ENCODE peak calls at places on chromosomes 3 and 15, in five cellular contexts. B, T, N, U and A are unnamed samples.
A peak's percentile ranks its signal among the peaks of the same experiment; 100 is the strongest.

GRCh38 chr3:159635047-159635641 is 353.5 kb upstream of the IL12A start:
- DNase-seq in U (no peak), B (no peak), T (peak; percentile 52), N (no peak), A (no peak)

GRCh38 chr3:50171540-50172301 is 16.6 kb downstream of the SEMA3F start:
- DNase-seq in B (no peak), U (no peak), T (no peak), N (no peak), A (no peak)

GRCh38 chr3:172034786-172035685 is 4.3 kb upstream of the FNDC3B start:
- DNase-seq in N (no peak), B (no peak), T (peak; percentile 60), U (no peak), A (no peak)

GRCh38 chr3:190902292-190902691 is 39.8 kb upstream of the GMNC start:
- DNase-seq in B (no peak), T (peak; percentile 33), N (no peak), U (no peak), A (no peak)

GRCh38 chr3:29887450-29887849 is 606.6 kb downstream of the RBMS3 start:
- DNase-seq in U (no peak), B (no peak), N (no peak), T (no peak), A (no peak)

GRCh38 chr3:120171134-120171863 is 77.1 kb upstream of the GSK3B start:
- DNase-seq in U (no peak), B (no peak), T (no peak), N (no peak), A (peak; percentile 61)

GRCh38 chr3:151971814-151972579 is 98.6 kb downstream of the SUCNR1 start:
- DNase-seq in B (no peak), N (no peak), T (peak; percentile 4), U (no peak), A (no peak)

GRCh38 chr15:75235760-75236729 is 22.1 kb upstream of the GOLGA6C start:
- DNase-seq in B (no peak), T (no peak), N (peak; percentile 39), U (peak; percentile 45), A (no peak)

GRCh38 chr3:141164844-141165243 is 66.8 kb upstream of the PXYLP1 start:
- DNase-seq in U (no peak), B (no peak), T (no peak), N (no peak), A (no peak)

GRCh38 chr3:39531681-39532080 is 64.2 kb downstream of the MOBP start:
- DNase-seq in B (no peak), N (no peak), T (peak; percentile 96), U (no peak), A (no peak)

GRCh38 chr3:58421004-58421403 is 12.6 kb downstream of the PDHB start:
- DNase-seq in T (no peak), U (no peak), B (no peak), N (no peak), A (no peak)